ENCODE peak calls at places on chromosomes 2 and 18, in six cellular contexts. L, S, X, T, R and C are unnamed samples.
A peak's percentile ranks its signal among the peaks of the same experiment; 100 is the strongest.

GRCh38 chr2:101704816-101705565 is 7.5 kb downstream of the MAP4K4 start:
- DNase-seq in L (no peak), S (no peak), X (no peak), T (no peak), R (no peak), C (no peak)

GRCh38 chr18:56258178-56258577 is 380.2 kb downstream of the TXNL1 start:
- DNase-seq in L (no peak), S (no peak), X (no peak), T (no peak), R (no peak), C (no peak)

GRCh38 chr2:237935740-237936452 is 30.9 kb upstream of the UBE2F start:
- DNase-seq in L (no peak), S (no peak), X (no peak), T (no peak), R (no peak), C (no peak)

GRCh38 chr2:159715451-159715850 is 3.1 kb downstream of the MARCHF7 start:
- DNase-seq in L (no peak), S (no peak), X (no peak), T (no peak), R (no peak), C (no peak)

GRCh38 chr2:59413751-59414570 is 1139.5 kb downstream of the BCL11A start:
- DNase-seq in L (no peak), S (no peak), X (no peak), T (peak; percentile 30), R (no peak), C (no peak)

GRCh38 chr18:47790036-47790435 is 140.4 kb downstream of the SMAD2 start:
- DNase-seq in L (no peak), S (no peak), X (no peak), T (no peak), R (no peak), C (no peak)

GRCh38 chr18:39200153-39200552 is 1634.6 kb upstream of the CELF4 start:
- DNase-seq in L (no peak), S (no peak), X (no peak), T (no peak), R (no peak), C (no peak)

GRCh38 chr18:40877096-40877495 is 1077.9 kb upstream of the PIK3C3 start:
- DNase-seq in L (no peak), S (no peak), X (no peak), T (no peak), R (no peak), C (no peak)

GRCh38 chr18:50247562-50247961 is 18.7 kb downstream of the CFAP53 start:
- DNase-seq in L (no peak), S (no peak), X (no peak), T (no peak), R (no peak), C (no peak)

GRCh38 chr2:216596234-216596985 is 36.8 kb upstream of the IGFBP2 start:
- DNase-seq in L (no peak), S (peak; percentile 46), X (no peak), T (no peak), R (no peak), C (no peak)

GRCh38 chr2:121377676-121378075 is 92.7 kb upstream of the TFCP2L1 start:
- DNase-seq in L (no peak), S (no peak), X (no peak), T (no peak), R (no peak), C (no peak)

GRCh38 chr2:31136000-31136399 is 2.2 kb downstream of the GALNT14 start:
- DNase-seq in L (no peak), S (no peak), X (no peak), T (no peak), R (no peak), C (no peak)

GRCh38 chr2:31129835-31130561 is 8.2 kb downstream of the GALNT14 start:
- DNase-seq in L (no peak), S (no peak), X (no peak), T (no peak), R (no peak), C (no peak)

GRCh38 chr2:31131871-31132270 is 6.4 kb downstream of the GALNT14 start:
- DNase-seq in L (no peak), S (no peak), X (no peak), T (no peak), R (no peak), C (no peak)

GRCh38 chr2:31134450-31134849 is 3.8 kb downstream of the GALNT14 start:
- DNase-seq in L (peak; percentile 66), S (no peak), X (no peak), T (no peak), R (no peak), C (no peak)

DNA sequence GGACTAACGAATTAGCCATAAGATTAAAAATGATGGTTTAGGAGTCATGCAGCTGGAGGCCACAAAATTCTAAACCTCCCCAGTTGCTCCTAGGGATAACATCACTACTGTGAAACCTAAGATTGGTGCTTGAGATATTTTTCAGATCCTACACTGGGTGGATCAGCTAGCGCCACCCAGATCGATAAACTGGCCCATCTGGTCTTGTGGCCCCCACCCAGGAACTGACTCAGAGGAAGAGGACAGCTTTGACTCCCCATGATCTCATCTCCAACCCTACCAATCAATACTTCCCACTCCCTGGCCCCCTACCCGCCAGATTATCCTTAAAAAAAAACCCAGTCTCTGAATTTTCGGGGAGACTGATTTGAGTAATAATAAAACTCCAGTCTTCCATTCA is 5.5 kb downstream of the GALNT14 start:
- DNase-seq in L (no peak), S (no peak), X (no peak), T (no peak), R (no peak), C (no peak)
- H3K4me1 ChIP-seq in L (peaks cover 12% of the 10 kb centered on the region), S (peaks cover 9% of the 10 kb centered on the region), X (peaks cover 15% of the 10 kb centered on the region), T (peaks cover 8% of the 10 kb centered on the region), R (peaks cover 35% of the 10 kb centered on the region), C (peaks cover 11% of the 10 kb centered on the region)

GRCh38 chr18:65938592-65939372 is 188.0 kb downstream of the CDH7 start:
- DNase-seq in L (no peak), S (no peak), X (no peak), T (no peak), R (peak; percentile 28), C (no peak)

GRCh38 chr18:65937180-65937579 is 186.4 kb downstream of the CDH7 start:
- DNase-seq in L (no peak), S (no peak), X (no peak), T (no peak), R (no peak), C (no peak)

GRCh38 chr18:65934874-65935273 is 184.1 kb downstream of the CDH7 start:
- DNase-seq in L (no peak), S (no peak), X (no peak), T (no peak), R (no peak), C (no peak)

GRCh38 chr18:65941482-65941881 is 190.7 kb downstream of the CDH7 start:
- DNase-seq in L (no peak), S (no peak), X (no peak), T (no peak), R (no peak), C (no peak)

GRCh38 chr18:65936678-65937077 is 185.9 kb downstream of the CDH7 start:
- DNase-seq in L (no peak), S (no peak), X (no peak), T (no peak), R (no peak), C (no peak)
- TF ChIP-seq CTCF in L (no peak), S (no peak), X (no peak), T (no peak), R (no peak), C (no peak)

DNA sequence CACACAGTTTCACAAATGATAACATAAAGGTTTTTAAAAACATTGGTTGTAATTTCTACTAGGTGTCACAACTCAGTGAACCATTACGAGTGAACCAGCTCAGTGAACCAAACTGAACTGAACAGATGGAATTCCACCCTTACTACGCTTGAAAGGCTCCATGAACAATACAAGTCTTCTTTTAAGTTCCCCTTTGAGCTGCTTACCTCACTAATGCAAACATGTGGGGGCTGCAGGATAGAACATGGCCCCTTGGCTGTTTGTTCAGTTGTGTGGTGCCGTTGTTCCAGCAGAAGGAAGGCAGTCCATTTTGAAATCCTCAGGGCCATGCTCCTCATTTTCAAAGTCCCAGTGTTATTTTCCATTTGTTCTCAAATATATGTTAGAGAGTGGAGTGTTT is 30.7 kb upstream of the KLHL14 start:
- DNase-seq in L (no peak), S (no peak), X (no peak), T (no peak), R (peak; percentile 74), C (no peak)
- H3K27ac ChIP-seq in L (no peak overlapping the region), S (no peak overlapping the region), X (no peak overlapping the region), T (no peak overlapping the region), R (peak overlapping the region; percentile 43), C (no peak overlapping the region)

GRCh38 chr2:154402138-154402714 is 296.3 kb upstream of the KCNJ3 start:
- DNase-seq in L (no peak), S (no peak), X (no peak), T (no peak), R (peak; percentile 39), C (no peak)
- H3K4me1 ChIP-seq in L (no peaks in the 10 kb centered on the region), S (no peaks in the 10 kb centered on the region), X (no peaks in the 10 kb centered on the region), T (no peaks in the 10 kb centered on the region), R (peaks cover 3% of the 10 kb centered on the region), C (no peaks in the 10 kb centered on the region)

DNA sequence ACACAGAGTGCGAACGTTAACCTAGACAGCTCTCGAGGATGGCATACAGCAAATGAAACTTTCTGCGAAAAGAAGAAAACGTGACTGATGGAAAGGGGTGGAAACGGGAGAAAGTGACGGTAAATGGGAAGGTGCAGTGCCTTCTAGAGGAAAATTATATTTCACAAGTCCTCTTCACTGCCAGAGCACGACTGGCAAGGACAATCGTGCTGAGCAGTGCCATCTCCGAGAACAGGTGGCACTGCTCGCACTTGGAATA is 425 bp downstream of the STAT1 start:
- DNase-seq in L (no peak), S (no peak), X (no peak), T (no peak), R (peak; percentile 11), C (no peak)
- TF ChIP-seq CTCF in L (no peak), S (no peak), X (no peak), T (no peak), R (no peak), C (no peak)

DNA sequence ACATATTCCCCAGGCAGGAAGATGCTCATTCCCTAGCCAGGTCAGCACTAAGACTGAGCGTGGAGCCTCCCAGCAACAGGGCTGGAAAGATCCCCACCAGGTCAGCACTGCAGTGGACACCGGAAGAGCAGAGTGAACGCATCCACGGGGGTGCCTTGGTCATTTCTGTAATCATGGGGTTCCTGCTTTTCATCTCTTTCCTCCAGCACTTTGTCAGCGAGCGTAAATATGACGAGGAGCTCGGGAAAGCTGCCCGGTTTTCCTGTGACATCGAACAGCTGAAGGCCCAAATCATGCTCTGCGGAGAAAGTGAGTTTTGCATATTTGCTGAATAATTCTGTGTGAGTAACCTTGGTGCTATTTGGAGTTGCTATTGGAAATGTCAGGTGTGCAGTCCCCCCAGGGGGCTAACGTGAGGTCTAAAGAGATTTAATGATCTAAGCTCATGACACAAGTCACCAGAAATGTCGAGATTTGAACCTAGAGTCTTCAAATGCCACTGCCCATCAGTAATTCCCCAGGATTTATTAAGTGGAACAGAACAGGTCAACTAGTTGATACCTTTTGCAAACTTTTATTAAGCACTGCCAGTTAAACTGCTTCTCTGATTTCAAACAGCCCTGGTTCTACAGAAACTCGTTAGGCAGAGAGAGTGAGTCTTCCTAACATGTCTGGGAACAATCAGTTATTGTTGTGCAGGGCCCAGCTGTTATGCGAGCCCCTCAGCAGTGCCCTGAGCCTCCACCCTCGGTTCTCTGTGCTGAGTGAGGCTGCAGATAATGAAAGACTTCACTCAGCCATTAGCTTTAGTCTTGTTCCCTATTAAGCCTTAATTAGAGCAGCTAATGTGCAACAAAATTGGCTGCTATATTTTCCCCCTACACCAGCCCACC is 39.9 kb downstream of the KCTD18 start:
- DNase-seq in L (no peak), S (peak; percentile 46), X (peak; percentile 40), T (no peak), R (peak; percentile 61), C (no peak)
- H3K27ac ChIP-seq in L (peak overlapping the region; percentile 60), S (no peak overlapping the region), X (peak overlapping the region; percentile 19), T (no peak overlapping the region), R (no peak overlapping the region), C (no peak overlapping the region)